ENCODE peak calls at places on chromosomes 16 and 17, in six cellular contexts. F is epithelial cell of esophagus, G is cardiac fibroblast, H is GM12865, N is foreskin keratinocyte, D is B cell. Z is an unnamed sample.

GRCh38 chr17:76707985-76708807 is 2.6 kb downstream of the MXRA7 start:
- DNase-seq in D (no peak), F (no peak), N (no peak), H (no peak), G (peak; percentile 31), Z (no peak)

GRCh38 chr17:19937522-19937921 is 40.1 kb downstream of the AKAP10 start:
- DNase-seq in F (no peak), G (peak; percentile 46), D (no peak), N (no peak), H (no peak), Z (no peak)

GRCh38 chr17:44972953-44973352 is 4.8 kb upstream of the C1QL1 start:
- DNase-seq in D (no peak), H (no peak), F (peak; percentile 52), N (peak; percentile 8), G (peak; percentile 56), Z (no peak)

GRCh38 chr17:33039874-33040273 is 48.2 kb downstream of the SPACA3 start:
- DNase-seq in F (peak; percentile 88), H (no peak), N (peak; percentile 71), D (no peak), G (peak; percentile 68), Z (no peak)

GRCh38 chr17:412211-413015 is 59.8 kb upstream of the RPH3AL start:
- DNase-seq in F (peak; percentile 66), N (no peak), D (peak; percentile 63), G (peak; percentile 77), H (peak; percentile 74), Z (peak; percentile 58)

GRCh38 chr17:79811036-79811887 is 14.4 kb upstream of the CBX8 start:
- DNase-seq in D (no peak), G (no peak), F (peak; percentile 40), N (no peak), H (peak; percentile 62), Z (peak; percentile 81)

GRCh38 chr17:82212331-82213250 is at the start of gene CCDC57:
- DNase-seq in N (no peak), G (peak; percentile 79), H (peak; percentile 91), F (peak; percentile 74), D (peak; percentile 83), Z (peak; percentile 98)

GRCh38 chr17:1229354-1229890 is 40.8 kb upstream of the BHLHA9 start:
- DNase-seq in D (peak; percentile 83), H (peak; percentile 85), G (no peak), F (no peak), N (no peak), Z (peak; percentile 95)

GRCh38 chr16:53950677-53951076 is 246.7 kb downstream of the FTO start:
- DNase-seq in H (no peak), G (no peak), N (no peak), D (no peak), F (no peak), Z (no peak)

GRCh38 chr17:50559674-50560184 is 786 bp upstream of the CACNA1G start:
- DNase-seq in F (peak; percentile 54), H (peak; percentile 44), N (peak; percentile 36), D (no peak), G (peak; percentile 55), Z (peak; percentile 76)

GRCh38 chr16:57091990-57092785 is at the start of gene CPNE2:
- DNase-seq in D (no peak), N (no peak), G (peak; percentile 31), F (peak; percentile 45), H (peak; percentile 50), Z (peak; percentile 83)

GRCh38 chr17:61533797-61534196 is 57.2 kb downstream of the NACA2 start:
- DNase-seq in D (no peak), F (no peak), H (no peak), G (no peak), N (no peak), Z (no peak)

GRCh38 chr16:28531777-28532744 is 6.7 kb downstream of the NUPR1 start:
- DNase-seq in N (no peak), H (peak; percentile 42), F (no peak), G (no peak), D (no peak), Z (no peak)

GRCh38 chr17:44387773-44388172 is 1.7 kb downstream of the ITGA2B start:
- DNase-seq in H (no peak), F (no peak), N (no peak), G (no peak), D (no peak), Z (no peak)

GRCh38 chr17:1231456-1231855 is 38.8 kb upstream of the BHLHA9 start:
- DNase-seq in F (no peak), N (no peak), D (no peak), H (no peak), G (no peak), Z (no peak)

GRCh38 chr17:49557204-49558024 is 18.3 kb upstream of the NXPH3 start:
- DNase-seq in G (peak; percentile 67), H (peak; percentile 63), F (peak; percentile 73), N (no peak), D (peak; percentile 46), Z (peak; percentile 61)

GRCh38 chr17:40499551-40500189 is 1.8 kb downstream of the TNS4 start:
- DNase-seq in G (peak; percentile 68), F (peak; percentile 72), D (no peak), N (no peak), H (no peak), Z (no peak)
- TF ChIP-seq CTCF in G (no peak), F (no peak), D (no peak), N (peak; percentile 1), H (no peak), Z (no peak)

GRCh38 chr17:51636291-51636690 is 375.9 kb downstream of the UTP18 start:
- DNase-seq in F (no peak), H (no peak), D (no peak), G (no peak), N (no peak), Z (no peak)
- TF ChIP-seq CTCF in F (no peak), H (no peak), D (no peak), G (no peak), N (peak; percentile 27), Z (no peak)

GRCh38 chr17:43327834-43328420 is 70.9 kb upstream of the ARL4D start:
- DNase-seq in D (no peak), G (no peak), H (no peak), F (no peak), N (no peak), Z (no peak)

GRCh38 chr17:43326490-43327275 is 72.1 kb upstream of the ARL4D start:
- DNase-seq in D (no peak), H (no peak), G (no peak), N (no peak), F (no peak), Z (no peak)

GRCh38 chr17:43327421-43327820 is 71.4 kb upstream of the ARL4D start:
- DNase-seq in G (no peak), N (no peak), F (no peak), H (no peak), D (no peak), Z (no peak)

GRCh38 chr17:43328650-43329049 is 70.1 kb upstream of the ARL4D start:
- DNase-seq in D (no peak), G (no peak), N (no peak), F (peak; percentile 53), H (no peak), Z (no peak)

DNA sequence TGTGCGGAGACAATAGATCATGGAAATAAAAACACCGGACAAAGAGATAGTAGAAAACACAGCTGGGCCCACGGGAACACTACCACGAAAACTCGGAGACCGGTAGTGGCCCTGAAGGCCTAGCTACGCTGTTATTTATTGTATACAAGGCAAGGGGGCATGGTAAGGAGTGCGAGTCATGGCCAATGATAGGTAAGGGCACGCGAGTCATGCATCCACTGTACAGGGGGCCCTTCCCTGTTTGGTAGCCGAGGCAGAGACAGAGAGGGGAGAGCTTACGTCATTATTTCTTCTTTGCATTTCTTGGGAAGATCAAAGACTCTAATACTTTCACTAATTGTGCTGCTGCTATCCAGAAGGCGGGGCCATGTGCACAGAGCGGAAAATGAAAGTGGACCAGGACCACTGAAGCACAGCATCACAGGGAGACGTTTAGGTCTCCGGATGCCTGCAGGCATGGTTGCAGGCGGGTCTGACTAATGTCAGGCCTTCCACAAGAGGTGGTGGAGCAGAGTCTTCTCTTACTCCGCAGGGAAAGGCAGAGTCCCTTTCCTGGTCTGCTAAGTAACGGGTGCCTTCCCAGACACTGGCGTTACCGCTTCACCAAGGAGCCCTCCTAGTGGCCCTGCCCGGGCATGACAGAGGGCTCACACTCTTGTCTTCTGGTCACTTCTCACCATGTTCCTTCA is 74.4 kb upstream of the ARL4D start:
- DNase-seq in N (no peak), H (peak; percentile 79), F (no peak), G (no peak), D (no peak), Z (no peak)
- TF ChIP-seq CTCF in N (no peak), H (peak; percentile 28), F (no peak), G (peak; percentile 12), D (no peak), Z (no peak)

DNA sequence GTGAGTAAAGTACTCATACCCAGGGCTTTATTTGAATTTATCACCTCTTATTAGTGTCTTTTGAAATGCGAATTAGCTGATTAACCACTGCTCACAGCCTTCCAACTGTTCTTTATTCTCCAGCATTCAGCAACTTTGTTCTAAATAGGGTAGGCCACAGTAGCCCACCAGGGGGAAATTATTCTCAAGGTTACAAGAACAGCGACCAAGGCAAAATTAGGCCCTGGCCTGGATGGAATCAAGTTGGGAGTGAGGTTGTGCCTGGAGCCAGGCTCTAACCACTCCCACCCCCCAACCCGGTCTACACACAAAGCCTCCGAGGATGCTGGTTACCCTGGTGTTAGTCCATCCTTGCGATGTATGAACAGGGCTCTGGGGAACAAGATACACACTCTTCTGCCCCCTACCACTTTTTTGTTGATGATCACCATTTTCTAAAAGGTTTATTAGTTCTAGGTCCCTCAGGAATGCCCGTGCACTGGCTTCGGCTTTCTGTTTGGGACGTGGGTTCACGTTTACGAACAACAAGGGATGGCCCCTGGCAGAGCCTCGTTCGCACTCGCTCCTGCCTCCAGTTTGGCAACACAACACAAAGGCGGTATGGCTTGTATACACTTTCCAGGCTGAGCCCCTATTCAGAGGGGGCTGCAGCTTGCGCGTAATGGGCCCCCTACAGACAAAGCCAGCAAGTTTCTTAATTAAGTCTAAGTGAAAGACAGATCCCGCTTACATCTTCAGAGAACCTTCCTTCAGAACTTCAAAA is 245.3 kb downstream of the STX8 start:
- DNase-seq in F (no peak), H (no peak), G (no peak), N (no peak), D (no peak), Z (no peak)
- TF ChIP-seq CTCF in F (no peak), H (no peak), G (no peak), N (no peak), D (no peak), Z (no peak)

GRCh38 chr17:14048169-14048568 is 21.1 kb upstream of the COX10 start:
- DNase-seq in H (no peak), D (no peak), N (no peak), F (no peak), G (peak; percentile 13), Z (peak; percentile 18)
- TF ChIP-seq CTCF in H (peak; percentile 26), D (peak; percentile 35), N (peak; percentile 43), F (peak; percentile 38), G (peak; percentile 41), Z (peak; percentile 40)

Z was measured in GM13977.